ENCODE peak calls at places on chromosomes 13 and 19, in seven cellular contexts. One of them, this sample, is unnamed. For H3K27me3, the result is how much of the 10 kb centered on the place peaks cover.

GRCh38 chr13:109871018-109871370 is 84.6 kb upstream of the IRS2 start:
- DNase-seq in ascending aorta: no peak
- DNase-seq in PC-3: peak
- DNase-seq in heart left ventricle: no peak
- DNase-seq in thoracic aorta: no peak
- DNase-seq in CD8-positive, alpha-beta T cell: no peak
- DNase-seq in esophagus squamous epithelium: no peak
- DNase-seq in this sample: peak

GRCh38 chr13:86051134-86052103 is 252.2 kb upstream of the SLITRK6 start:
- DNase-seq in ascending aorta: no peak
- DNase-seq in esophagus squamous epithelium: no peak
- DNase-seq in thoracic aorta: no peak
- DNase-seq in heart left ventricle: no peak
- DNase-seq in PC-3: peak
- DNase-seq in CD8-positive, alpha-beta T cell: no peak
- DNase-seq in this sample: peak

GRCh38 chr13:60329221-60329983 is 67.6 kb upstream of the TDRD3 start:
- DNase-seq in PC-3: peak
- DNase-seq in ascending aorta: no peak
- DNase-seq in CD8-positive, alpha-beta T cell: no peak
- DNase-seq in esophagus squamous epithelium: no peak
- DNase-seq in heart left ventricle: no peak
- DNase-seq in thoracic aorta: no peak
- DNase-seq in this sample: peak

GRCh38 chr13:23447927-23448326 is 14.4 kb upstream of the SACS start:
- DNase-seq in CD8-positive, alpha-beta T cell: no peak
- DNase-seq in esophagus squamous epithelium: no peak
- DNase-seq in thoracic aorta: no peak
- DNase-seq in ascending aorta: no peak
- DNase-seq in heart left ventricle: no peak
- DNase-seq in PC-3: no peak
- DNase-seq in this sample: no peak

GRCh38 chr13:81442904-81443303 is 1102.0 kb upstream of the SPRY2 start:
- DNase-seq in CD8-positive, alpha-beta T cell: no peak
- DNase-seq in PC-3: no peak
- DNase-seq in thoracic aorta: no peak
- DNase-seq in esophagus squamous epithelium: no peak
- DNase-seq in heart left ventricle: no peak
- DNase-seq in ascending aorta: no peak
- DNase-seq in this sample: peak

GRCh38 chr19:18637644-18638630 is 1.1 kb downstream of the KLHL26 start:
- DNase-seq in heart left ventricle: no peak
- DNase-seq in esophagus squamous epithelium: no peak
- DNase-seq in ascending aorta: no peak
- DNase-seq in PC-3: peak
- DNase-seq in thoracic aorta: no peak
- DNase-seq in CD8-positive, alpha-beta T cell: no peak
- DNase-seq in this sample: no peak

GRCh38 chr13:81987159-81987558 is 1646.2 kb upstream of the SPRY2 start:
- DNase-seq in thoracic aorta: no peak
- DNase-seq in CD8-positive, alpha-beta T cell: no peak
- DNase-seq in esophagus squamous epithelium: no peak
- DNase-seq in heart left ventricle: no peak
- DNase-seq in ascending aorta: no peak
- DNase-seq in PC-3: no peak
- DNase-seq in this sample: no peak

GRCh38 chr19:6417713-6418561 is 6.7 kb downstream of the KHSRP start:
- DNase-seq in thoracic aorta: no peak
- DNase-seq in heart left ventricle: no peak
- DNase-seq in CD8-positive, alpha-beta T cell: no peak
- DNase-seq in ascending aorta: no peak
- DNase-seq in esophagus squamous epithelium: no peak
- DNase-seq in PC-3: peak
- DNase-seq in this sample: no peak

GRCh38 chr13:39941236-39941635 is 285.8 kb downstream of the COG6 start:
- DNase-seq in heart left ventricle: no peak
- DNase-seq in esophagus squamous epithelium: no peak
- DNase-seq in ascending aorta: no peak
- DNase-seq in PC-3: no peak
- DNase-seq in thoracic aorta: no peak
- DNase-seq in CD8-positive, alpha-beta T cell: no peak
- DNase-seq in this sample: no peak

GRCh38 chr13:22278336-22278929 is 607.6 kb downstream of the FGF9 start:
- DNase-seq in CD8-positive, alpha-beta T cell: peak
- DNase-seq in esophagus squamous epithelium: no peak
- DNase-seq in heart left ventricle: no peak
- DNase-seq in ascending aorta: peak
- DNase-seq in PC-3: peak
- DNase-seq in thoracic aorta: no peak
- DNase-seq in this sample: no peak

GRCh38 chr19:49064768-49065611 is at the start of gene NTF4:
- DNase-seq in thoracic aorta: no peak
- DNase-seq in heart left ventricle: no peak
- DNase-seq in PC-3: peak
- DNase-seq in ascending aorta: no peak
- DNase-seq in esophagus squamous epithelium: no peak
- DNase-seq in CD8-positive, alpha-beta T cell: no peak
- DNase-seq in this sample: no peak

GRCh38 chr13:48727252-48728011 is 73.7 kb downstream of the CYSLTR2 start:
- DNase-seq in thoracic aorta: no peak
- DNase-seq in ascending aorta: no peak
- DNase-seq in esophagus squamous epithelium: no peak
- DNase-seq in heart left ventricle: no peak
- DNase-seq in PC-3: no peak
- DNase-seq in CD8-positive, alpha-beta T cell: no peak
- DNase-seq in this sample: peak

GRCh38 chr13:93361703-93362102 is 135.1 kb downstream of the GPC6 start:
- DNase-seq in PC-3: no peak
- DNase-seq in esophagus squamous epithelium: no peak
- DNase-seq in ascending aorta: no peak
- DNase-seq in thoracic aorta: no peak
- DNase-seq in heart left ventricle: no peak
- DNase-seq in CD8-positive, alpha-beta T cell: no peak
- DNase-seq in this sample: no peak

GRCh38 chr19:55466246-55466614 is 1.7 kb upstream of the C19orf85 start:
- DNase-seq in CD8-positive, alpha-beta T cell: no peak
- DNase-seq in PC-3: no peak
- DNase-seq in thoracic aorta: no peak
- DNase-seq in ascending aorta: no peak
- DNase-seq in esophagus squamous epithelium: no peak
- DNase-seq in heart left ventricle: no peak
- DNase-seq in this sample: no peak

GRCh38 chr19:28319918-28320317 is 893.0 kb downstream of the UQCRFS1 start:
- DNase-seq in heart left ventricle: no peak
- DNase-seq in CD8-positive, alpha-beta T cell: no peak
- DNase-seq in thoracic aorta: no peak
- DNase-seq in esophagus squamous epithelium: no peak
- DNase-seq in ascending aorta: no peak
- DNase-seq in PC-3: no peak
- DNase-seq in this sample: no peak

GRCh38 chr13:67119481-67119883 is 110.7 kb downstream of the PCDH9 start:
- DNase-seq in PC-3: peak
- DNase-seq in esophagus squamous epithelium: no peak
- DNase-seq in thoracic aorta: no peak
- DNase-seq in ascending aorta: no peak
- DNase-seq in CD8-positive, alpha-beta T cell: no peak
- DNase-seq in heart left ventricle: no peak
- DNase-seq in this sample: peak

GRCh38 chr19:46784262-46785053 is 3.9 kb downstream of the SLC1A5 start:
- DNase-seq in heart left ventricle: peak
- DNase-seq in thoracic aorta: no peak
- DNase-seq in PC-3: peak
- DNase-seq in CD8-positive, alpha-beta T cell: no peak
- DNase-seq in ascending aorta: peak
- DNase-seq in esophagus squamous epithelium: no peak
- DNase-seq in this sample: peak

GRCh38 chr13:98374750-98375149 is 197.7 kb upstream of the RNF113B start:
- DNase-seq in heart left ventricle: no peak
- DNase-seq in ascending aorta: no peak
- DNase-seq in thoracic aorta: no peak
- DNase-seq in CD8-positive, alpha-beta T cell: no peak
- DNase-seq in PC-3: no peak
- DNase-seq in esophagus squamous epithelium: no peak
- DNase-seq in this sample: no peak

GRCh38 chr19:1507192-1507660 is 5.6 kb downstream of the ADAMTSL5 start:
- DNase-seq in heart left ventricle: no peak
- DNase-seq in CD8-positive, alpha-beta T cell: no peak
- DNase-seq in thoracic aorta: no peak
- DNase-seq in esophagus squamous epithelium: no peak
- DNase-seq in PC-3: no peak
- DNase-seq in ascending aorta: no peak
- DNase-seq in this sample: no peak

GRCh38 chr19:29211562-29212416 is 1.2 kb downstream of the UQCRFS1 start:
- DNase-seq in CD8-positive, alpha-beta T cell: no peak
- DNase-seq in PC-3: peak
- DNase-seq in ascending aorta: no peak
- DNase-seq in esophagus squamous epithelium: no peak
- DNase-seq in thoracic aorta: no peak
- DNase-seq in heart left ventricle: no peak
- DNase-seq in this sample: no peak

GRCh38 chr13:51590966-51591627 is 6.8 kb downstream of the WDFY2 start:
- DNase-seq in thoracic aorta: no peak
- DNase-seq in heart left ventricle: no peak
- DNase-seq in ascending aorta: peak
- DNase-seq in PC-3: peak
- DNase-seq in esophagus squamous epithelium: no peak
- DNase-seq in CD8-positive, alpha-beta T cell: no peak
- DNase-seq in this sample: peak

GRCh38 chr13:95246292-95247082 is 54.8 kb downstream of the ABCC4 start:
- DNase-seq in esophagus squamous epithelium: no peak
- DNase-seq in ascending aorta: no peak
- DNase-seq in thoracic aorta: no peak
- DNase-seq in CD8-positive, alpha-beta T cell: no peak
- DNase-seq in PC-3: peak
- DNase-seq in heart left ventricle: no peak
- DNase-seq in this sample: peak

GRCh38 chr19:4083677-4084546 is 17.2 kb upstream of the ZBTB7A start:
- DNase-seq in heart left ventricle: no peak
- DNase-seq in esophagus squamous epithelium: no peak
- DNase-seq in CD8-positive, alpha-beta T cell: no peak
- DNase-seq in thoracic aorta: no peak
- DNase-seq in ascending aorta: no peak
- DNase-seq in PC-3: peak
- DNase-seq in this sample: no peak

GRCh38 chr13:48304132-48304876 is 753 bp downstream of the RB1 start:
- DNase-seq in thoracic aorta: no peak
- DNase-seq in PC-3: peak
- DNase-seq in CD8-positive, alpha-beta T cell: no peak
- DNase-seq in heart left ventricle: peak
- DNase-seq in esophagus squamous epithelium: no peak
- DNase-seq in ascending aorta: peak
- DNase-seq in this sample: no peak

GRCh38 chr19:53980553-53981407 is 10.7 kb upstream of the CACNG6 start:
- DNase-seq in ascending aorta: no peak
- DNase-seq in heart left ventricle: no peak
- DNase-seq in PC-3: peak
- DNase-seq in thoracic aorta: no peak
- DNase-seq in esophagus squamous epithelium: no peak
- DNase-seq in CD8-positive, alpha-beta T cell: no peak
- DNase-seq in this sample: no peak
- H3K27ac ChIP-seq in ascending aorta: no peak
- H3K27ac ChIP-seq in heart left ventricle: no peak
- H3K27ac ChIP-seq in PC-3: peak
- H3K27ac ChIP-seq in thoracic aorta: no peak
- H3K27ac ChIP-seq in esophagus squamous epithelium: no peak
- H3K27ac ChIP-seq in CD8-positive, alpha-beta T cell: no peak
- H3K27ac ChIP-seq in this sample: no peak

DNA sequence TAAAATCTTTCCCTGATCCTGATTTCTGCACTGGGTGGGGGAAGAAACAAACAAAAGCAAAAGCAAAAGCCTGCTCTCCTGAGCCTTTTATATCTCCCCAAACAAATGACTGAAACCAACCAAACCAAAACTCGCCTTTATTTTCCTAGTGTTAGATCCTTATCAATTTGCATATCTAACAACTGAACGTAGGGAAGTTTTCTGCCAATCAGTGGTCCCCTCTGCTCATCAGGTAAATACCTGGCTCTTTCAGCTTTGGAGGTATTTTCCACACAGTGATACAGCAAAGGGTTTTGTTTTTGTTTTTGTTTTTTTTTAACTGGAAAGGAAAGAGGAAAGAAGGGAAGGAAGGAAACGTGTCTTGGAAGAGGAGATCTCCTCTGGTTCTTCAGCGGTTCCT is 3.3 kb downstream of the AMER2 start:
- DNase-seq in ascending aorta: no peak
- DNase-seq in heart left ventricle: no peak
- DNase-seq in CD8-positive, alpha-beta T cell: no peak
- DNase-seq in PC-3: no peak
- DNase-seq in thoracic aorta: no peak
- DNase-seq in esophagus squamous epithelium: no peak
- DNase-seq in this sample: no peak
- H3K27me3 ChIP-seq in ascending aorta: under half
- H3K27me3 ChIP-seq in heart left ventricle: under half
- H3K27me3 ChIP-seq in CD8-positive, alpha-beta T cell: under half
- H3K27me3 ChIP-seq in PC-3: half or more
- H3K27me3 ChIP-seq in thoracic aorta: under half
- H3K27me3 ChIP-seq in esophagus squamous epithelium: half or more
- H3K27me3 ChIP-seq in this sample: half or more

GRCh38 chr13:44760434-44760833 is 184.3 kb upstream of the TSC22D1 start:
- DNase-seq in esophagus squamous epithelium: no peak
- DNase-seq in CD8-positive, alpha-beta T cell: no peak
- DNase-seq in ascending aorta: no peak
- DNase-seq in heart left ventricle: no peak
- DNase-seq in thoracic aorta: no peak
- DNase-seq in PC-3: no peak
- DNase-seq in this sample: peak
- H3K27ac ChIP-seq in esophagus squamous epithelium: peak
- H3K27ac ChIP-seq in CD8-positive, alpha-beta T cell: no peak
- H3K27ac ChIP-seq in ascending aorta: no peak
- H3K27ac ChIP-seq in heart left ventricle: no peak
- H3K27ac ChIP-seq in thoracic aorta: no peak
- H3K27ac ChIP-seq in PC-3: peak
- H3K27ac ChIP-seq in this sample: peak

GRCh38 chr19:39603825-39604224 is 1.5 kb downstream of the LGALS13 start:
- DNase-seq in ascending aorta: no peak
- DNase-seq in heart left ventricle: no peak
- DNase-seq in thoracic aorta: no peak
- DNase-seq in esophagus squamous epithelium: no peak
- DNase-seq in PC-3: no peak
- DNase-seq in CD8-positive, alpha-beta T cell: no peak
- DNase-seq in this sample: no peak
- H3K27me3 ChIP-seq in ascending aorta: under half
- H3K27me3 ChIP-seq in heart left ventricle: under half
- H3K27me3 ChIP-seq in thoracic aorta: under half
- H3K27me3 ChIP-seq in esophagus squamous epithelium: under half
- H3K27me3 ChIP-seq in PC-3: half or more
- H3K27me3 ChIP-seq in CD8-positive, alpha-beta T cell: under half
- H3K27me3 ChIP-seq in this sample: under half

This sample was measured in foreskin keratinocyte.